ENCODE peak calls at places on chromosomes 3 and 15, in seven cellular contexts. One of them, this sample, is unnamed.

GRCh38 chr3:121295453-121295852 is 250.3 kb downstream of the POLQ start:
- DNase-seq in HL-60: no peak
- DNase-seq in choroid plexus epithelial cell: peak; percentile 1
- DNase-seq in NCI-H526: no peak
- DNase-seq in stimulated activated naive CD8-positive, alpha-beta T cell treated with anti-CD3 and anti-CD28 coated beads, Interleukin-15, amount 100 ng/mL, for 72 hours: no peak
- DNase-seq in nephron progenitor cell: no peak
- DNase-seq in MM.1S: no peak
- DNase-seq in this sample: no peak

GRCh38 chr3:39249453-39250115 is 30.3 kb downstream of the CX3CR1 start:
- DNase-seq in nephron progenitor cell: no peak
- DNase-seq in choroid plexus epithelial cell: no peak
- DNase-seq in NCI-H526: no peak
- DNase-seq in HL-60: no peak
- DNase-seq in stimulated activated naive CD8-positive, alpha-beta T cell treated with anti-CD3 and anti-CD28 coated beads, Interleukin-15, amount 100 ng/mL, for 72 hours: no peak
- DNase-seq in MM.1S: no peak
- DNase-seq in this sample: no peak

GRCh38 chr3:155457591-155457990 is 164.1 kb upstream of the STRIT1 start:
- DNase-seq in stimulated activated naive CD8-positive, alpha-beta T cell treated with anti-CD3 and anti-CD28 coated beads, Interleukin-15, amount 100 ng/mL, for 72 hours: no peak
- DNase-seq in nephron progenitor cell: no peak
- DNase-seq in NCI-H526: no peak
- DNase-seq in MM.1S: no peak
- DNase-seq in HL-60: no peak
- DNase-seq in choroid plexus epithelial cell: no peak
- DNase-seq in this sample: no peak

GRCh38 chr15:77629070-77630030 is 3.4 kb downstream of the LINGO1 start:
- DNase-seq in NCI-H526: no peak
- DNase-seq in HL-60: no peak
- DNase-seq in stimulated activated naive CD8-positive, alpha-beta T cell treated with anti-CD3 and anti-CD28 coated beads, Interleukin-15, amount 100 ng/mL, for 72 hours: no peak
- DNase-seq in nephron progenitor cell: no peak
- DNase-seq in choroid plexus epithelial cell: no peak
- DNase-seq in MM.1S: no peak
- DNase-seq in this sample: no peak

GRCh38 chr15:40902605-40903561 is 8.6 kb downstream of the VPS18 start:
- DNase-seq in stimulated activated naive CD8-positive, alpha-beta T cell treated with anti-CD3 and anti-CD28 coated beads, Interleukin-15, amount 100 ng/mL, for 72 hours: no peak
- DNase-seq in NCI-H526: no peak
- DNase-seq in MM.1S: no peak
- DNase-seq in choroid plexus epithelial cell: peak; percentile 51
- DNase-seq in nephron progenitor cell: no peak
- DNase-seq in HL-60: peak; percentile 100
- DNase-seq in this sample: no peak

GRCh38 chr3:98095870-98096269 is 8.9 kb downstream of the OR5AC2 start:
- DNase-seq in NCI-H526: no peak
- DNase-seq in MM.1S: no peak
- DNase-seq in stimulated activated naive CD8-positive, alpha-beta T cell treated with anti-CD3 and anti-CD28 coated beads, Interleukin-15, amount 100 ng/mL, for 72 hours: no peak
- DNase-seq in nephron progenitor cell: no peak
- DNase-seq in HL-60: no peak
- DNase-seq in choroid plexus epithelial cell: no peak
- DNase-seq in this sample: no peak

GRCh38 chr3:138265745-138266144 is 63.9 kb downstream of the NME9 start:
- DNase-seq in stimulated activated naive CD8-positive, alpha-beta T cell treated with anti-CD3 and anti-CD28 coated beads, Interleukin-15, amount 100 ng/mL, for 72 hours: no peak
- DNase-seq in NCI-H526: no peak
- DNase-seq in choroid plexus epithelial cell: no peak
- DNase-seq in MM.1S: no peak
- DNase-seq in HL-60: no peak
- DNase-seq in nephron progenitor cell: no peak
- DNase-seq in this sample: no peak

GRCh38 chr15:35852818-35853624 is 307.1 kb upstream of the DPH6 start:
- DNase-seq in nephron progenitor cell: no peak
- DNase-seq in choroid plexus epithelial cell: no peak
- DNase-seq in NCI-H526: no peak
- DNase-seq in MM.1S: no peak
- DNase-seq in HL-60: no peak
- DNase-seq in stimulated activated naive CD8-positive, alpha-beta T cell treated with anti-CD3 and anti-CD28 coated beads, Interleukin-15, amount 100 ng/mL, for 72 hours: no peak
- DNase-seq in this sample: no peak

GRCh38 chr3:13500133-13500885 is 20.2 kb downstream of the HDAC11 start:
- DNase-seq in choroid plexus epithelial cell: peak; percentile 35
- DNase-seq in NCI-H526: no peak
- DNase-seq in stimulated activated naive CD8-positive, alpha-beta T cell treated with anti-CD3 and anti-CD28 coated beads, Interleukin-15, amount 100 ng/mL, for 72 hours: no peak
- DNase-seq in HL-60: no peak
- DNase-seq in MM.1S: no peak
- DNase-seq in nephron progenitor cell: peak; percentile 67
- DNase-seq in this sample: no peak